ENCODE peak calls at places on chromosomes 5 and 9, in six cellular contexts. D is astrocyte of the spinal cord; C is skeletal muscle cell; T is esophagus squamous epithelium; E is posterior cingulate gyrus; F is activated naive CD8-positive, alpha-beta T cell treated with anti-CD3 and anti-CD28 coated beads for 36 hours. S is an unnamed sample.

GRCh38 chr5:88886756-88887741 is 4.1 kb upstream of the MEF2C start:
- DNase-seq in D (no peak), C (no peak), T (no peak), E (no peak), F (no peak), S (no peak)

GRCh38 chr5:93574041-93574938 is 6.7 kb downstream of the NR2F1-AS1 start:
- DNase-seq in D (peak), C (no peak), T (no peak), E (no peak), F (no peak), S (no peak)

GRCh38 chr9:112487799-112488345 is 1.2 kb downstream of the KIAA1958 start:
- DNase-seq in D (no peak), C (no peak), T (no peak), E (no peak), F (no peak), S (no peak)

GRCh38 chr5:7395432-7396168 is at the start of gene ADCY2:
- DNase-seq in D (no peak), C (no peak), T (no peak), E (no peak), F (no peak), S (no peak)

GRCh38 chr5:44252545-44252944 is 136.7 kb downstream of the FGF10 start:
- DNase-seq in D (no peak), C (no peak), T (no peak), E (no peak), F (no peak), S (no peak)

GRCh38 chr9:77707696-77708095 is 59.6 kb upstream of the GNA14 start:
- DNase-seq in D (peak), C (peak), T (no peak), E (no peak), F (no peak), S (no peak)

GRCh38 chr5:16713386-16713928 is 96.7 kb upstream of the RETREG1 start:
- DNase-seq in D (peak), C (no peak), T (no peak), E (peak), F (no peak), S (no peak)

GRCh38 chr9:108423493-108423892 is 432.3 kb downstream of the ACTL7B start:
- DNase-seq in D (no peak), C (no peak), T (no peak), E (no peak), F (no peak), S (no peak)

GRCh38 chr9:87874320-87874655 is 8.4 kb upstream of the SPATA31E1 start:
- DNase-seq in D (no peak), C (no peak), T (no peak), E (no peak), F (no peak), S (no peak)

GRCh38 chr5:15683332-15683731 is 183.4 kb downstream of the FBXL7 start:
- DNase-seq in D (no peak), C (no peak), T (no peak), E (no peak), F (no peak), S (no peak)

GRCh38 chr9:13898957-13899356 is 415.0 kb downstream of the NFIB start:
- DNase-seq in D (no peak), C (no peak), T (no peak), E (no peak), F (no peak), S (no peak)

GRCh38 chr9:113463418-113464285 is at the start of gene RGS3:
- DNase-seq in D (no peak), C (no peak), T (no peak), E (peak), F (no peak), S (no peak)

GRCh38 chr9:121550569-121551512 is 51.2 kb upstream of the GGTA1 start:
- DNase-seq in D (peak), C (no peak), T (no peak), E (peak), F (peak), S (no peak)

GRCh38 chr5:57184322-57184721 is 10.5 kb downstream of the GPBP1 start:
- DNase-seq in D (no peak), C (no peak), T (no peak), E (no peak), F (no peak), S (no peak)

GRCh38 chr5:141121563-141121962 is at the start of gene PCDHB4:
- DNase-seq in D (no peak), C (no peak), T (no peak), E (no peak), F (no peak), S (no peak)

GRCh38 chr5:43410414-43410813 is 1.8 kb downstream of the CCL28 start:
- DNase-seq in D (no peak), C (no peak), T (no peak), E (no peak), F (no peak), S (no peak)

GRCh38 chr9:98146101-98146991 is 27.3 kb upstream of the TRIM14 start:
- DNase-seq in D (no peak), C (no peak), T (no peak), E (no peak), F (no peak), S (no peak)

GRCh38 chr5:154214236-154215106 is 23.9 kb downstream of the GALNT10 start:
- DNase-seq in D (peak), C (no peak), T (no peak), E (no peak), F (no peak), S (no peak)

GRCh38 chr9:90105793-90106192 is 501.0 kb downstream of the GADD45G start:
- DNase-seq in D (no peak), C (no peak), T (no peak), E (no peak), F (no peak), S (no peak)

GRCh38 chr9:38006163-38006562 is 62.9 kb downstream of the SHB start:
- DNase-seq in D (no peak), C (no peak), T (no peak), E (no peak), F (no peak), S (no peak)

GRCh38 chr9:97749928-97750327 is 52.8 kb upstream of the XPA start:
- DNase-seq in D (no peak), C (no peak), T (no peak), E (no peak), F (no peak), S (no peak)

GRCh38 chr5:180139731-180140626 is 68.4 kb upstream of the RNF130 start:
- DNase-seq in D (no peak), C (no peak), T (no peak), E (no peak), F (no peak), S (no peak)

GRCh38 chr9:98521141-98521540 is 187.6 kb downstream of the GABBR2 start:
- DNase-seq in D (peak), C (peak), T (no peak), E (no peak), F (no peak), S (no peak)

GRCh38 chr5:142722896-142723295 is 37.0 kb upstream of the FGF1 start:
- DNase-seq in D (no peak), C (no peak), T (no peak), E (no peak), F (no peak), S (no peak)

GRCh38 chr5:151023651-151024050 is 3.3 kb downstream of the GPX3 start:
- DNase-seq in D (no peak), C (no peak), T (no peak), E (no peak), F (no peak), S (no peak)

GRCh38 chr9:21681641-21682040 is 120.8 kb upstream of the MTAP start:
- DNase-seq in D (peak), C (peak), T (no peak), E (no peak), F (no peak), S (no peak)

GRCh38 chr5:1411099-1411498 is 34.1 kb downstream of the SLC6A3 start:
- DNase-seq in D (no peak), C (no peak), T (no peak), E (no peak), F (no peak), S (no peak)

GRCh38 chr5:168749391-168750100 is 170.4 kb upstream of the PANK3 start:
- DNase-seq in D (no peak), C (no peak), T (no peak), E (no peak), F (no peak), S (no peak)

GRCh38 chr5:68214472-68215207 is 916 bp upstream of the PIK3R1 start:
- DNase-seq in D (peak), C (no peak), T (no peak), E (no peak), F (no peak), S (no peak)

GRCh38 chr5:91797581-91797980 is 414.5 kb upstream of the ARRDC3 start:
- DNase-seq in D (no peak), C (no peak), T (no peak), E (no peak), F (no peak), S (no peak)

GRCh38 chr5:57082441-57083067 is 91.3 kb upstream of the GPBP1 start:
- DNase-seq in D (peak), C (no peak), T (no peak), E (no peak), F (no peak), S (no peak)

GRCh38 chr9:69758001-69758730 is 1.6 kb downstream of the PTAR1 start:
- DNase-seq in D (peak), C (no peak), T (no peak), E (no peak), F (no peak), S (no peak)

GRCh38 chr5:133122711-133123110 is 70.9 kb downstream of the HSPA4 start:
- DNase-seq in D (no peak), C (no peak), T (no peak), E (no peak), F (no peak), S (no peak)

GRCh38 chr5:149838881-149839739 is 105.5 kb downstream of the PDE6A start:
- DNase-seq in D (peak), C (no peak), T (no peak), E (no peak), F (no peak), S (no peak)

GRCh38 chr5:93941897-93942296 is 200.5 kb upstream of the POU5F2 start:
- DNase-seq in D (no peak), C (no peak), T (no peak), E (no peak), F (no peak), S (no peak)